ENCODE peak calls at places on chromosomes 16 and 17, in eight cellular contexts. One of them, this sample, is unnamed.

GRCh38 chr16:89764711-89765201 is 43.4 kb downstream of the ZNF276 start:
- DNase-seq in thoracic aorta: peak
- DNase-seq in right atrium auricular region: peak
- DNase-seq in fibroblast of lung: no peak
- DNase-seq in cardiac muscle cell: peak
- DNase-seq in stomach: peak
- DNase-seq in CD8-positive, alpha-beta memory T cell: peak
- DNase-seq in caudate nucleus: no peak
- DNase-seq in this sample: no peak

GRCh38 chr17:4706121-4706520 is 2.2 kb upstream of the PELP1 start:
- DNase-seq in thoracic aorta: no peak
- DNase-seq in right atrium auricular region: no peak
- DNase-seq in fibroblast of lung: peak
- DNase-seq in cardiac muscle cell: no peak
- DNase-seq in stomach: no peak
- DNase-seq in CD8-positive, alpha-beta memory T cell: no peak
- DNase-seq in caudate nucleus: no peak
- DNase-seq in this sample: no peak

GRCh38 chr17:49455226-49455968 is 39.7 kb upstream of the NGFR start:
- DNase-seq in thoracic aorta: no peak
- DNase-seq in right atrium auricular region: no peak
- DNase-seq in fibroblast of lung: no peak
- DNase-seq in cardiac muscle cell: no peak
- DNase-seq in stomach: no peak
- DNase-seq in CD8-positive, alpha-beta memory T cell: no peak
- DNase-seq in caudate nucleus: no peak
- DNase-seq in this sample: no peak

GRCh38 chr17:79658811-79659207 is 48.0 kb upstream of the RBFOX3 start:
- DNase-seq in thoracic aorta: no peak
- DNase-seq in right atrium auricular region: peak
- DNase-seq in fibroblast of lung: peak
- DNase-seq in cardiac muscle cell: peak
- DNase-seq in stomach: no peak
- DNase-seq in CD8-positive, alpha-beta memory T cell: no peak
- DNase-seq in caudate nucleus: no peak
- DNase-seq in this sample: no peak

GRCh38 chr17:29347831-29348281 is 42.3 kb upstream of the TAOK1 start:
- DNase-seq in thoracic aorta: no peak
- DNase-seq in right atrium auricular region: no peak
- DNase-seq in fibroblast of lung: peak
- DNase-seq in cardiac muscle cell: peak
- DNase-seq in stomach: no peak
- DNase-seq in CD8-positive, alpha-beta memory T cell: no peak
- DNase-seq in caudate nucleus: no peak
- DNase-seq in this sample: no peak

GRCh38 chr17:61235821-61236197 is 163.8 kb upstream of the TBX2 start:
- DNase-seq in thoracic aorta: no peak
- DNase-seq in right atrium auricular region: no peak
- DNase-seq in fibroblast of lung: peak
- DNase-seq in cardiac muscle cell: peak
- DNase-seq in stomach: no peak
- DNase-seq in CD8-positive, alpha-beta memory T cell: no peak
- DNase-seq in caudate nucleus: no peak
- DNase-seq in this sample: no peak

GRCh38 chr17:10171581-10171981 is 26.8 kb downstream of the GAS7 start:
- DNase-seq in thoracic aorta: no peak
- DNase-seq in right atrium auricular region: no peak
- DNase-seq in fibroblast of lung: no peak
- DNase-seq in cardiac muscle cell: peak
- DNase-seq in stomach: no peak
- DNase-seq in CD8-positive, alpha-beta memory T cell: no peak
- DNase-seq in caudate nucleus: no peak
- DNase-seq in this sample: no peak

GRCh38 chr17:79129523-79129922 is 54.9 kb downstream of the ENGASE start:
- DNase-seq in thoracic aorta: no peak
- DNase-seq in right atrium auricular region: no peak
- DNase-seq in fibroblast of lung: no peak
- DNase-seq in cardiac muscle cell: no peak
- DNase-seq in stomach: no peak
- DNase-seq in CD8-positive, alpha-beta memory T cell: no peak
- DNase-seq in caudate nucleus: no peak
- DNase-seq in this sample: no peak

GRCh38 chr16:88934066-88934667 is 42.8 kb downstream of the CBFA2T3 start:
- DNase-seq in thoracic aorta: no peak
- DNase-seq in right atrium auricular region: no peak
- DNase-seq in fibroblast of lung: no peak
- DNase-seq in cardiac muscle cell: no peak
- DNase-seq in stomach: no peak
- DNase-seq in CD8-positive, alpha-beta memory T cell: no peak
- DNase-seq in caudate nucleus: no peak
- DNase-seq in this sample: no peak

GRCh38 chr17:31916496-31917064 is 15.1 kb upstream of the UTP6 start:
- DNase-seq in thoracic aorta: no peak
- DNase-seq in right atrium auricular region: no peak
- DNase-seq in fibroblast of lung: no peak
- DNase-seq in cardiac muscle cell: no peak
- DNase-seq in stomach: no peak
- DNase-seq in CD8-positive, alpha-beta memory T cell: no peak
- DNase-seq in caudate nucleus: no peak
- DNase-seq in this sample: no peak

GRCh38 chr17:2297023-2297422 is 6.6 kb downstream of the SMG6 start:
- DNase-seq in thoracic aorta: no peak
- DNase-seq in right atrium auricular region: no peak
- DNase-seq in fibroblast of lung: no peak
- DNase-seq in cardiac muscle cell: no peak
- DNase-seq in stomach: no peak
- DNase-seq in CD8-positive, alpha-beta memory T cell: no peak
- DNase-seq in caudate nucleus: no peak
- DNase-seq in this sample: no peak

GRCh38 chr17:63848834-63849689 is 6.6 kb upstream of the SMARCD2 start:
- DNase-seq in thoracic aorta: peak
- DNase-seq in right atrium auricular region: peak
- DNase-seq in fibroblast of lung: peak
- DNase-seq in cardiac muscle cell: peak
- DNase-seq in stomach: peak
- DNase-seq in CD8-positive, alpha-beta memory T cell: peak
- DNase-seq in caudate nucleus: peak
- DNase-seq in this sample: peak

GRCh38 chr17:71360301-71360700 is 760.5 kb upstream of the SOX9 start:
- DNase-seq in thoracic aorta: no peak
- DNase-seq in right atrium auricular region: no peak
- DNase-seq in fibroblast of lung: peak
- DNase-seq in cardiac muscle cell: no peak
- DNase-seq in stomach: no peak
- DNase-seq in CD8-positive, alpha-beta memory T cell: no peak
- DNase-seq in caudate nucleus: no peak
- DNase-seq in this sample: no peak

GRCh38 chr16:2782583-2783351 is 4.6 kb downstream of the PRSS33 start:
- DNase-seq in thoracic aorta: no peak
- DNase-seq in right atrium auricular region: no peak
- DNase-seq in fibroblast of lung: no peak
- DNase-seq in cardiac muscle cell: no peak
- DNase-seq in stomach: no peak
- DNase-seq in CD8-positive, alpha-beta memory T cell: no peak
- DNase-seq in caudate nucleus: no peak
- DNase-seq in this sample: no peak

GRCh38 chr16:2285731-2286191 is 17.8 kb upstream of the RNPS1 start:
- DNase-seq in thoracic aorta: no peak
- DNase-seq in right atrium auricular region: no peak
- DNase-seq in fibroblast of lung: no peak
- DNase-seq in cardiac muscle cell: no peak
- DNase-seq in stomach: no peak
- DNase-seq in CD8-positive, alpha-beta memory T cell: no peak
- DNase-seq in caudate nucleus: no peak
- DNase-seq in this sample: no peak

GRCh38 chr16:50428116-50428515 is 59.3 kb upstream of the BRD7 start:
- DNase-seq in thoracic aorta: no peak
- DNase-seq in right atrium auricular region: no peak
- DNase-seq in fibroblast of lung: peak
- DNase-seq in cardiac muscle cell: peak
- DNase-seq in stomach: no peak
- DNase-seq in CD8-positive, alpha-beta memory T cell: no peak
- DNase-seq in caudate nucleus: no peak
- DNase-seq in this sample: no peak

GRCh38 chr16:52591441-52592215 is 44.7 kb upstream of the TOX3 start:
- DNase-seq in thoracic aorta: no peak
- DNase-seq in right atrium auricular region: no peak
- DNase-seq in fibroblast of lung: no peak
- DNase-seq in cardiac muscle cell: no peak
- DNase-seq in stomach: no peak
- DNase-seq in CD8-positive, alpha-beta memory T cell: no peak
- DNase-seq in caudate nucleus: no peak
- DNase-seq in this sample: no peak

GRCh38 chr17:59840329-59840907 is 52.3 kb downstream of the TUBD1 start:
- DNase-seq in thoracic aorta: no peak
- DNase-seq in right atrium auricular region: peak
- DNase-seq in fibroblast of lung: peak
- DNase-seq in cardiac muscle cell: peak
- DNase-seq in stomach: no peak
- DNase-seq in CD8-positive, alpha-beta memory T cell: no peak
- DNase-seq in caudate nucleus: no peak
- DNase-seq in this sample: no peak

GRCh38 chr16:1552129-1552528 is 18.7 kb downstream of the TMEM204 start:
- DNase-seq in thoracic aorta: no peak
- DNase-seq in right atrium auricular region: no peak
- DNase-seq in fibroblast of lung: no peak
- DNase-seq in cardiac muscle cell: no peak
- DNase-seq in stomach: no peak
- DNase-seq in CD8-positive, alpha-beta memory T cell: no peak
- DNase-seq in caudate nucleus: no peak
- DNase-seq in this sample: no peak

GRCh38 chr17:42342242-42343008 is 45.8 kb downstream of the STAT3 start:
- DNase-seq in thoracic aorta: no peak
- DNase-seq in right atrium auricular region: no peak
- DNase-seq in fibroblast of lung: peak
- DNase-seq in cardiac muscle cell: no peak
- DNase-seq in stomach: no peak
- DNase-seq in CD8-positive, alpha-beta memory T cell: no peak
- DNase-seq in caudate nucleus: no peak
- DNase-seq in this sample: no peak

GRCh38 chr17:16352838-16353701 is at the start of gene CENPV:
- DNase-seq in thoracic aorta: no peak
- DNase-seq in right atrium auricular region: no peak
- DNase-seq in fibroblast of lung: peak
- DNase-seq in cardiac muscle cell: peak
- DNase-seq in stomach: peak
- DNase-seq in CD8-positive, alpha-beta memory T cell: peak
- DNase-seq in caudate nucleus: no peak
- DNase-seq in this sample: peak

GRCh38 chr16:27596411-27596810 is 46.5 kb downstream of the KATNIP start:
- DNase-seq in thoracic aorta: no peak
- DNase-seq in right atrium auricular region: no peak
- DNase-seq in fibroblast of lung: no peak
- DNase-seq in cardiac muscle cell: peak
- DNase-seq in stomach: no peak
- DNase-seq in CD8-positive, alpha-beta memory T cell: no peak
- DNase-seq in caudate nucleus: no peak
- DNase-seq in this sample: no peak

GRCh38 chr16:53090591-53091507 is 36.1 kb downstream of the CHD9 start:
- DNase-seq in thoracic aorta: peak
- DNase-seq in right atrium auricular region: peak
- DNase-seq in fibroblast of lung: peak
- DNase-seq in cardiac muscle cell: peak
- DNase-seq in stomach: peak
- DNase-seq in CD8-positive, alpha-beta memory T cell: no peak
- DNase-seq in caudate nucleus: peak
- DNase-seq in this sample: peak

GRCh38 chr17:57045868-57046671 is 39.0 kb upstream of the AKAP1 start:
- DNase-seq in thoracic aorta: no peak
- DNase-seq in right atrium auricular region: no peak
- DNase-seq in fibroblast of lung: no peak
- DNase-seq in cardiac muscle cell: no peak
- DNase-seq in stomach: peak
- DNase-seq in CD8-positive, alpha-beta memory T cell: peak
- DNase-seq in caudate nucleus: no peak
- DNase-seq in this sample: no peak

GRCh38 chr16:31182391-31182790 is 2.5 kb downstream of the FUS start:
- DNase-seq in thoracic aorta: no peak
- DNase-seq in right atrium auricular region: no peak
- DNase-seq in fibroblast of lung: no peak
- DNase-seq in cardiac muscle cell: no peak
- DNase-seq in stomach: no peak
- DNase-seq in CD8-positive, alpha-beta memory T cell: no peak
- DNase-seq in caudate nucleus: no peak
- DNase-seq in this sample: no peak
- H3K27ac ChIP-seq in thoracic aorta: no peak
- H3K27ac ChIP-seq in right atrium auricular region: no peak
- H3K27ac ChIP-seq in fibroblast of lung: peak
- H3K27ac ChIP-seq in cardiac muscle cell: no peak
- H3K27ac ChIP-seq in stomach: no peak
- H3K27ac ChIP-seq in CD8-positive, alpha-beta memory T cell: peak
- H3K27ac ChIP-seq in caudate nucleus: no peak
- H3K27ac ChIP-seq in this sample: no peak

DNA sequence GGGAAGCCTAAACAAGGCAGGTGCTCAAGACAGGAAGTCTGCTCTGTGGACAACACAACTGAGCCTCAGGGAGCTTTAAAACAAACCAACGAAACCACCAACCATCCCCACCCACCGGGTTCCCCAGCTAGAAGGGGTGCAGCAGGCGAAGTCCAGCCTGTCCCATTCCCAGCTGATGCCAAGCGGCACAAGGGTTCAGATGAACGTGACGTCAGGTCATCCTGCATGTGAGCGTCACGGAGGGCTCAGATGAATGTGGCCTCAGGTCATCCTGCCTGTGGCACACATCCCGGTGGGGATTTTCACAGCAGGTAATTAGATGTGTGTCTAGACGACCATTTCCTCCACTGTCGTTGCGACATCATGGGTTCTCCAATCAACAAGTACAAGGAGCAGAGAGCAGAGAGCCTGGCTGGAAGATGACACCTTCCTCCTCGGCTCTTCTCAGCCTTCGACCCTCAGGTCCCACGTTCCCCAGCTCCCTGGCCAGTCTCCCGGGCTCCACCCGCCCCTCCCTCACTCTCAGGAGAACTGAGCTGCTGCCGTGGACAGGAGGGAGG is 246.5 kb downstream of the FOXL1 start:
- DNase-seq in thoracic aorta: no peak
- DNase-seq in right atrium auricular region: no peak
- DNase-seq in fibroblast of lung: peak
- DNase-seq in cardiac muscle cell: peak
- DNase-seq in stomach: no peak
- DNase-seq in CD8-positive, alpha-beta memory T cell: no peak
- DNase-seq in caudate nucleus: no peak
- DNase-seq in this sample: no peak
- H3K27ac ChIP-seq in thoracic aorta: no peak
- H3K27ac ChIP-seq in right atrium auricular region: no peak
- H3K27ac ChIP-seq in fibroblast of lung: no peak
- H3K27ac ChIP-seq in cardiac muscle cell: no peak
- H3K27ac ChIP-seq in stomach: no peak
- H3K27ac ChIP-seq in CD8-positive, alpha-beta memory T cell: no peak
- H3K27ac ChIP-seq in caudate nucleus: no peak
- H3K27ac ChIP-seq in this sample: no peak

GRCh38 chr16:69298261-69298660 is 12.9 kb upstream of the VPS4A start:
- DNase-seq in thoracic aorta: no peak
- DNase-seq in right atrium auricular region: no peak
- DNase-seq in fibroblast of lung: no peak
- DNase-seq in cardiac muscle cell: no peak
- DNase-seq in stomach: no peak
- DNase-seq in CD8-positive, alpha-beta memory T cell: no peak
- DNase-seq in caudate nucleus: no peak
- DNase-seq in this sample: no peak
- H3K27ac ChIP-seq in thoracic aorta: no peak
- H3K27ac ChIP-seq in right atrium auricular region: no peak
- H3K27ac ChIP-seq in fibroblast of lung: no peak
- H3K27ac ChIP-seq in cardiac muscle cell: no peak
- H3K27ac ChIP-seq in stomach: no peak
- H3K27ac ChIP-seq in CD8-positive, alpha-beta memory T cell: no peak
- H3K27ac ChIP-seq in caudate nucleus: no peak
- H3K27ac ChIP-seq in this sample: no peak

GRCh38 chr17:36863676-36864075 is 73.6 kb upstream of the LHX1 start:
- DNase-seq in thoracic aorta: no peak
- DNase-seq in right atrium auricular region: no peak
- DNase-seq in fibroblast of lung: no peak
- DNase-seq in cardiac muscle cell: no peak
- DNase-seq in stomach: no peak
- DNase-seq in CD8-positive, alpha-beta memory T cell: no peak
- DNase-seq in caudate nucleus: no peak
- DNase-seq in this sample: no peak
- H3K27ac ChIP-seq in thoracic aorta: no peak
- H3K27ac ChIP-seq in right atrium auricular region: no peak
- H3K27ac ChIP-seq in fibroblast of lung: no peak
- H3K27ac ChIP-seq in cardiac muscle cell: no peak
- H3K27ac ChIP-seq in stomach: no peak
- H3K27ac ChIP-seq in CD8-positive, alpha-beta memory T cell: no peak
- H3K27ac ChIP-seq in caudate nucleus: no peak
- H3K27ac ChIP-seq in this sample: no peak